ENCODE peak calls at places on chromosomes 11 and 22, in nine cellular contexts. J, D, H, W, G, E, O, V and K are unnamed samples.

GRCh38 chr22:45885171-45885840 is 91.7 kb downstream of the WNT7B start:
- DNase-seq in V (no peak), E (no peak), O (no peak), G (no peak), D (no peak), H (no peak), J (no peak), W (no peak), K (no peak)

GRCh38 chr22:49266561-49267519 is 560.8 kb downstream of the BRD1 start:
- DNase-seq in D (no peak), V (no peak), E (no peak), W (no peak), G (no peak), J (no peak), O (no peak), H (peak), K (no peak)

GRCh38 chr11:44290206-44290605 is 19.7 kb downstream of the ALX4 start:
- DNase-seq in O (no peak), W (no peak), D (peak), V (no peak), E (peak), H (no peak), G (no peak), J (no peak), K (no peak)

GRCh38 chr22:23786261-23786710 is 480 bp upstream of the SMARCB1 start:
- DNase-seq in E (no peak), O (peak), G (no peak), V (no peak), W (no peak), D (no peak), H (no peak), J (no peak), K (no peak)

GRCh38 chr11:63999349-64000025 is 13.2 kb downstream of the OTUB1 start:
- DNase-seq in E (peak), H (peak), G (peak), V (no peak), O (no peak), J (peak), D (no peak), W (no peak), K (peak)

GRCh38 chr22:41062146-41062545 is 30.2 kb upstream of the EP300 start:
- DNase-seq in D (no peak), G (no peak), E (no peak), V (no peak), O (no peak), J (no peak), H (no peak), W (no peak), K (no peak)

GRCh38 chr11:130877532-130877931 is 38.7 kb downstream of the SNX19 start:
- DNase-seq in G (no peak), H (no peak), V (no peak), E (no peak), D (no peak), J (no peak), O (no peak), W (no peak), K (no peak)

GRCh38 chr11:76794371-76795284 is 11.5 kb downstream of the TSKU start:
- DNase-seq in G (no peak), D (no peak), V (no peak), W (no peak), J (no peak), O (no peak), H (peak), E (no peak), K (peak)

GRCh38 chr11:87421422-87421821 is 383.7 kb downstream of the TMEM135 start:
- DNase-seq in D (peak), E (peak), G (no peak), W (peak), O (peak), J (peak), H (no peak), V (no peak), K (peak)

GRCh38 chr11:86214710-86215109 is 29.8 kb upstream of the EED start:
- DNase-seq in J (no peak), D (no peak), G (no peak), O (no peak), W (no peak), E (peak), H (no peak), V (peak), K (peak)

GRCh38 chr11:60985501-60985900 is 14.0 kb downstream of the CD6 start:
- DNase-seq in H (peak), G (no peak), D (no peak), V (no peak), W (no peak), E (no peak), J (no peak), O (no peak), K (no peak)

GRCh38 chr11:75199412-75199955 is 41.1 kb upstream of the TPBGL start:
- DNase-seq in V (no peak), D (no peak), W (no peak), J (no peak), H (peak), E (no peak), G (no peak), O (no peak), K (no peak)

GRCh38 chr22:20551805-20552449 is 44.5 kb downstream of the MED15 start:
- DNase-seq in W (no peak), J (no peak), V (no peak), O (no peak), H (no peak), G (no peak), D (no peak), E (no peak), K (no peak)

GRCh38 chr11:66190776-66191175 is 77.7 kb upstream of the RAB1B start:
- DNase-seq in E (no peak), G (no peak), V (no peak), O (no peak), W (peak), H (no peak), D (no peak), J (no peak), K (no peak)

GRCh38 chr11:15107730-15108515 is 6.8 kb upstream of the INSC start:
- DNase-seq in J (no peak), D (peak), E (peak), V (no peak), W (peak), H (no peak), G (no peak), O (peak), K (no peak)

GRCh38 chr22:40218723-40219294 is 41.1 kb downstream of the TNRC6B start:
- DNase-seq in E (peak), D (no peak), J (no peak), W (no peak), O (no peak), H (peak), G (no peak), V (no peak), K (no peak)

GRCh38 chr22:46909237-46910030 is 147.0 kb downstream of the TBC1D22A start:
- DNase-seq in W (no peak), G (no peak), D (no peak), J (no peak), V (no peak), O (no peak), H (peak), E (no peak), K (no peak)

GRCh38 chr11:20026629-20027545 is 133.4 kb downstream of the DBX1 start:
- DNase-seq in H (no peak), J (peak), W (no peak), E (peak), G (no peak), V (peak), O (no peak), D (peak), K (no peak)

GRCh38 chr11:4826425-4826824 is 5.3 kb downstream of the OR51F2 start:
- DNase-seq in J (no peak), E (no peak), D (no peak), V (no peak), H (no peak), W (peak), O (no peak), G (no peak), K (no peak)

GRCh38 chr11:113806403-113806802 is 26.8 kb downstream of the CLDN25 start:
- DNase-seq in E (peak), O (peak), W (peak), D (peak), H (no peak), V (peak), G (peak), J (peak), K (peak)

GRCh38 chr22:45889539-45890350 is 87.2 kb downstream of the WNT7B start:
- DNase-seq in H (no peak), W (no peak), E (no peak), O (no peak), G (no peak), J (no peak), V (no peak), D (no peak), K (no peak)

GRCh38 chr11:7569044-7569443 is 55.2 kb downstream of the PPFIBP2 start:
- DNase-seq in V (no peak), J (no peak), W (no peak), H (no peak), G (no peak), O (no peak), E (no peak), D (no peak), K (no peak)

GRCh38 chr11:65584723-65585171 is 8.9 kb downstream of the EHBP1L1 start:
- DNase-seq in V (no peak), O (no peak), E (no peak), G (no peak), D (no peak), J (no peak), H (no peak), W (no peak), K (no peak)

GRCh38 chr11:113204280-113204679 is 110.1 kb upstream of the TTC12 start:
- DNase-seq in O (no peak), J (no peak), G (no peak), E (no peak), D (peak), V (peak), H (no peak), W (no peak), K (no peak)

GRCh38 chr22:45503816-45504702 is 1.4 kb downstream of the FBLN1 start:
- DNase-seq in J (peak), O (no peak), H (no peak), D (peak), V (no peak), E (no peak), G (no peak), W (peak), K (no peak)

GRCh38 chr11:13344818-13345217 is 67.2 kb downstream of the BMAL1 start:
- DNase-seq in W (no peak), O (no peak), E (no peak), V (no peak), G (no peak), J (no peak), D (no peak), H (no peak), K (no peak)

GRCh38 chr11:94873910-94874575 is 99.3 kb downstream of the CWC15 start:
- DNase-seq in O (no peak), G (no peak), E (no peak), H (no peak), V (no peak), J (no peak), D (no peak), W (no peak), K (no peak)

GRCh38 chr11:27694992-27695391 is 5.3 kb downstream of the BDNF start:
- DNase-seq in O (peak), H (no peak), E (peak), J (no peak), G (no peak), D (no peak), V (no peak), W (no peak), K (no peak)

GRCh38 chr11:128406365-128406706 is 181.0 kb downstream of the ETS1 start:
- DNase-seq in V (no peak), H (no peak), J (no peak), W (no peak), G (no peak), E (no peak), O (no peak), D (no peak), K (no peak)

GRCh38 chr22:44003776-44004460 is 20.2 kb upstream of the PARVB start:
- DNase-seq in E (no peak), O (no peak), J (peak), W (no peak), G (no peak), D (no peak), V (no peak), H (no peak), K (no peak)

GRCh38 chr11:108654994-108655631 is 9.8 kb upstream of the DDX10 start:
- DNase-seq in W (peak), G (no peak), E (peak), H (no peak), O (peak), V (peak), D (peak), J (peak), K (peak)

DNA sequence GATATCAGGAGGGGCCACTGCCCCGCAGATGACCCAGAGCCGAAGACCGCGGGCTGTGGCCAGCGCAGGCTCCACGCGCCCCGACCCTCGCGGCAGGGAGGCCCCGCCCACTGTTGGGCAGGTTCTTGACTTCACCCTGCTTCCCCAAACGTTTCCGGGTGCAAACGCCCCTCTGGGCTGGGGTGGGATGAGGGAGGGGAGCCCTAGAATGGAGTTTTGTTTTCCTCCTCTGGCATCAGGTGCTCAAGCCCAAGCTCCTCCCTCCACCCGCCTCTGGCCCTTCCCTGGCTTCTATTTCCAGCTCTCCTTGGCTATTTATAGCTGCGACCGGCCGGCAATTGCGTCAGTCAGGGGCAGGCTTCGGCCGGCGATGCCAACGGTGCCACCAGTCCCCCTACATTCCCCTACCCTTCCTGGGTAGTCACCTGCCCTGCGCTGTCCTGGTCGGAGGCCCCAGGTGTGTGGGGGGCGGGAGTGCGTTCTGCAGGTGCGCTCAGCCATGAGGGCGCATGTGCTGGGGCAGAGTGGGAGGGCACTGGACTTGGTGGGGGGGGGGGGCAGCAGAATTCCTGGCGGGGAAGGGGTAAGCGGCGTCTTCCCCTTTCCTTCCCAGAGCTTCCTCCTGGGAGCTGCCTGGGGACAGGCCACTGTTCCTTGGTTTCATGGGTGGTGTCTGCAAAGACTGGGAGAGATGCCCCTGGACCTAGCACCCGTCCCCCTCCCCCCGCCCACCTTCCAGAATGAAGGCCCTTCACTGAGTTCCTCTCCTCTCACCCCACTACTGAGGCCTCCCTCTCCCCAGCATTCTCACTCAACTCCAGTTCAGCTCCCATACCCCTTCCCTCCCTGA is 23.6 kb downstream of the DUSP8 start:
- DNase-seq in E (peak), V (peak), H (no peak), W (peak), J (no peak), G (no peak), D (peak), O (no peak), K (no peak)
- TF ChIP-seq CTCF in E (no peak), V (no peak), H (no peak), W (no peak), J (no peak), G (no peak), D (no peak), O (no peak), K (no peak)

GRCh38 chr11:2273771-2274170 is 3.4 kb upstream of the ASCL2 start:
- DNase-seq in O (no peak), D (no peak), W (no peak), J (no peak), E (peak), V (no peak), H (peak), G (no peak), K (no peak)
- TF ChIP-seq CTCF in O (no peak), D (no peak), W (no peak), J (no peak), E (no peak), V (no peak), H (no peak), G (no peak), K (no peak)

GRCh38 chr11:69353696-69354544 is 60.0 kb downstream of the MYEOV start:
- DNase-seq in O (no peak), H (peak), G (no peak), J (no peak), E (peak), V (no peak), W (no peak), D (no peak), K (no peak)
- TF ChIP-seq CTCF in O (no peak), H (no peak), G (no peak), J (no peak), E (no peak), V (no peak), W (no peak), D (no peak), K (no peak)

GRCh38 chr11:62922653-62923371 is 1.6 kb upstream of the CHRM1 start:
- DNase-seq in O (peak), G (no peak), D (no peak), V (peak), J (peak), W (no peak), E (no peak), H (no peak), K (peak)
- TF ChIP-seq CTCF in O (peak), G (no peak), D (peak), V (peak), J (peak), W (peak), E (peak), H (no peak), K (peak)